ENCODE peak calls at places on chromosome 21, in five cellular contexts. A is testis, E is endothelial cell of umbilical vein, F is heart left ventricle, Y is suprapubic skin. U is an unnamed sample.

GRCh38 chr21:45067462-45068285 is 6.7 kb upstream of the ADARB1 start:
- DNase-seq in A (no peak), E (no peak), F (no peak), Y (no peak), U (no peak)

GRCh38 chr21:29297483-29298347 is 1.0 kb upstream of the BACH1 start:
- DNase-seq in A (no peak), E (no peak), F (no peak), Y (no peak), U (no peak)

GRCh38 chr21:27425172-27425571 is 458.3 kb upstream of the ADAMTS5 start:
- DNase-seq in A (no peak), E (no peak), F (no peak), Y (no peak), U (no peak)

GRCh38 chr21:35217504-35218060 is 168.5 kb upstream of the RUNX1 start:
- DNase-seq in A (no peak), E (no peak), F (no peak), Y (no peak), U (no peak)

GRCh38 chr21:44054710-44055109 is 42.6 kb downstream of the TRAPPC10 start:
- DNase-seq in A (peak), E (no peak), F (no peak), Y (no peak), U (no peak)

GRCh38 chr21:45153358-45154318 is 79.3 kb downstream of the ADARB1 start:
- DNase-seq in A (peak), E (no peak), F (no peak), Y (no peak), U (peak)

GRCh38 chr21:25639922-25640670 is 1.0 kb downstream of the JAM2 start:
- DNase-seq in A (peak), E (peak), F (peak), Y (peak), U (no peak)

GRCh38 chr21:16250282-16250681 is 520.5 kb downstream of the USP25 start:
- DNase-seq in A (no peak), E (no peak), F (no peak), Y (no peak), U (no peak)

GRCh38 chr21:26982767-26983166 is 15.9 kb upstream of the ADAMTS5 start:
- DNase-seq in A (no peak), E (no peak), F (no peak), Y (no peak), U (no peak)

GRCh38 chr21:16082038-16082816 is 352.4 kb downstream of the USP25 start:
- DNase-seq in A (no peak), E (peak), F (no peak), Y (no peak), U (no peak)

GRCh38 chr21:45299864-45300785 is 12.4 kb upstream of the POFUT2 start:
- DNase-seq in A (no peak), E (no peak), F (peak), Y (peak), U (no peak)

GRCh38 chr21:41428311-41428710 is 2.3 kb downstream of the MX1 start:
- DNase-seq in A (peak), E (no peak), F (no peak), Y (no peak), U (no peak)

GRCh38 chr21:16086121-16086520 is 356.3 kb downstream of the USP25 start:
- DNase-seq in A (no peak), E (no peak), F (no peak), Y (no peak), U (no peak)

GRCh38 chr21:17454315-17455027 is 58.4 kb upstream of the CXADR start:
- DNase-seq in A (peak), E (peak), F (no peak), Y (peak), U (no peak)

GRCh38 chr21:26795866-26796329 is 49.3 kb downstream of the ADAMTS1 start:
- DNase-seq in A (peak), E (peak), F (peak), Y (no peak), U (no peak)

GRCh38 chr21:17590443-17590842 is 22.3 kb downstream of the BTG3 start:
- DNase-seq in A (no peak), E (no peak), F (no peak), Y (no peak), U (no peak)

GRCh38 chr21:22791986-22792560 is 1793.9 kb downstream of the NCAM2 start:
- DNase-seq in A (peak), E (peak), F (no peak), Y (no peak), U (no peak)

GRCh38 chr21:27425574-27425973 is 458.7 kb upstream of the ADAMTS5 start:
- DNase-seq in A (no peak), E (no peak), F (no peak), Y (no peak), U (no peak)

GRCh38 chr21:43639470-43640178 is 19.7 kb downstream of the HSF2BP start:
- DNase-seq in A (no peak), E (no peak), F (no peak), Y (no peak), U (no peak)

GRCh38 chr21:15421521-15421920 is 308.3 kb upstream of the USP25 start:
- DNase-seq in A (no peak), E (no peak), F (no peak), Y (no peak), U (no peak)

GRCh38 chr21:26958792-26959191 is 8.1 kb downstream of the ADAMTS5 start:
- DNase-seq in A (no peak), E (no peak), F (peak), Y (no peak), U (no peak)

GRCh38 chr21:21387891-21388290 is 389.7 kb downstream of the NCAM2 start:
- DNase-seq in A (no peak), E (no peak), F (no peak), Y (no peak), U (no peak)

GRCh38 chr21:22575165-22575584 is 1577.0 kb downstream of the NCAM2 start:
- DNase-seq in A (peak), E (peak), F (no peak), Y (no peak), U (no peak)

GRCh38 chr21:43909736-43910455 is 44.9 kb downstream of the AGPAT3 start:
- DNase-seq in A (no peak), E (no peak), F (no peak), Y (no peak), U (no peak)

GRCh38 chr21:15788847-15789548 is 59.2 kb downstream of the USP25 start:
- DNase-seq in A (no peak), E (peak), F (no peak), Y (no peak), U (no peak)

GRCh38 chr21:20270365-20271055 is 727.7 kb upstream of the NCAM2 start:
- DNase-seq in A (no peak), E (no peak), F (no peak), Y (no peak), U (no peak)

GRCh38 chr21:45076245-45076661 is 1.9 kb downstream of the ADARB1 start:
- DNase-seq in A (no peak), E (no peak), F (no peak), Y (no peak), U (no peak)

GRCh38 chr21:15190412-15190811 is 125.6 kb upstream of the NRIP1 start:
- DNase-seq in A (no peak), E (no peak), F (no peak), Y (no peak), U (no peak)

GRCh38 chr21:34807146-34807880 is 138.5 kb downstream of the CLIC6 start:
- DNase-seq in A (no peak), E (peak), F (no peak), Y (peak), U (peak)

GRCh38 chr21:37548521-37548981 is 182.0 kb downstream of the DYRK1A start:
- DNase-seq in A (no peak), E (peak), F (no peak), Y (no peak), U (peak)

GRCh38 chr21:37546949-37547614 is 180.5 kb downstream of the DYRK1A start:
- DNase-seq in A (no peak), E (peak), F (no peak), Y (peak), U (no peak)

GRCh38 chr21:37542512-37542911 is 175.9 kb downstream of the DYRK1A start:
- DNase-seq in A (no peak), E (no peak), F (no peak), Y (no peak), U (no peak)

GRCh38 chr21:37547615-37547975 is 181.0 kb downstream of the DYRK1A start:
- DNase-seq in A (no peak), E (peak), F (no peak), Y (no peak), U (no peak)

GRCh38 chr21:37546299-37546908 is 179.8 kb downstream of the DYRK1A start:
- DNase-seq in A (no peak), E (no peak), F (no peak), Y (peak), U (no peak)
- TF ChIP-seq CTCF in A (no peak), E (no peak), F (no peak), Y (no peak), U (no peak)

DNA sequence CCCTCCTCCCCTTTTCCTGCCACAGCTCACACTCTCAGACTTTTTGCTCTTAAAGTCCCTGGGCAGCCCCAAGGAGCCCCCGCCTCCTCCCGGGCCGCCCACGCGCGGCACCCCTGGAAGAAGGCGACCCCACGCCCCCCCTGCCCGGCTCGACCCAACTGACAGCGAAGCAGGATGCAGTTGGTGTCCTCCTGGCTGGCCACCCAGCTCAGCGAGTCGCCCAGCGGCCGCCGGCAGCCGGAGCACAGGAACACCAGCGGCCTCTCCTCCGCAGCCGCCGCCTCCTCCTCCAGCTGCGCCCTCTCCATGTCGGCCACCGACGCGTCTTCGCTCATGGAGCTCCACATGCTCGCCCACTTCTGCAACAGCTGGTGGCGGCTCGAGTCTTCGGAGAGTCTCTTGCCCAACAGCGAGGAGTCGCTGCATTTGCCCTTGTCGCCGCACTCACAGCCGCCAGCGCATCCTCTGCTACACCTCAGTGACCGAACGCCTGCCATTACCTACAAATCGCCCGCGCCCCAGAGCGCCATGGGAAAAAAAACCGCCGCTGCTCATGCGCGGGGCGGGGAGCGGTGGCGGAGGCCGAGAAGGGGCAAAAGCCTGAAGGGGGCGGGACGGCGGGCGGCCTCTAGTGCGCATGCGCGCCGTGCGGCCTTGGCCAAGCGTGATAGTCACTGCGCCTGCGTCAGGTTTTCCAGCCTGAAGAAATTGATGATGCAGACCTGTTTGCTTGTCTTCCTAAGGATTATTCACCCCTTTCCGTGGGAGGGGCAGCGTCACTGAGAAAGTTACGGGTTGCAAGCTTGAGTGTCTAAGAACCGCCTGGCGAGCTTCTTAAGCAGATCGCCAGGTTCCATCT is at the start of gene MIS18A:
- DNase-seq in A (peak), E (peak), F (peak), Y (peak), U (peak)
- TF ChIP-seq POLR2A in A (no peak), E (peak), F (no peak), Y (no peak), U (peak)

DNA sequence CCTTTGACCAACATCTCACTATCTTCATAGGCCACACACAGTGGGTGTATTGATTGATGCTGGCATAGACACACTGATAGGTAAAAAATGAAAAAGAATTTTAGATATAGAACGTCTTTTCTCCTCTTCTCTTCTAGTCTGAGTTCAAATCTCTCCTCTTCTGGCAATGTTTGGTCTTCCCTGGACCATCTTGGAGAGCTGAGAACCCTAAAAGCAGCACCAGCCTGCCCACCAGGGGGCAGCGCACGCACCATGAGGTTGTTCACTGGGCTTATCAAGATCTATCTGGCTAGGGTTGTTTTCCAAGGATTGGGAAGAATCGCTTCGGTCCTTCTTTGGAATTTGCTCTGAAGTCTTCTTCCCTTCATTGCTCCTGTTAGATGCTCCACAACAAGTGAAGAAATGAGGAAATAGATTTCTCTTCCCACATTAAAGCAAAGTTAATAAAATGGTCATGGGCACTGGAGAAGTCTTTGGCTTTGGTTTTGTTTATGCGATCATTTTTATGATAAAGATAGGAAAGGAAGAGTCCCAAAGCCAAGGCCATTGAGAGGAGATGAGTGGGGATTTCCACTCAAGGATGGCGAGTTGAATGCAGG is 104.0 kb upstream of the OLIG2 start:
- DNase-seq in A (peak), E (peak), F (no peak), Y (no peak), U (no peak)
- TF ChIP-seq CTCF in A (peak), E (peak), F (peak), Y (no peak), U (no peak)

GRCh38 chr21:46347791-46348381 is 23.9 kb downstream of the PCNT start:
- DNase-seq in A (no peak), E (no peak), F (peak), Y (no peak), U (no peak)
- TF ChIP-seq POLR2A in A (no peak), E (no peak), F (no peak), Y (no peak), U (no peak)

DNA sequence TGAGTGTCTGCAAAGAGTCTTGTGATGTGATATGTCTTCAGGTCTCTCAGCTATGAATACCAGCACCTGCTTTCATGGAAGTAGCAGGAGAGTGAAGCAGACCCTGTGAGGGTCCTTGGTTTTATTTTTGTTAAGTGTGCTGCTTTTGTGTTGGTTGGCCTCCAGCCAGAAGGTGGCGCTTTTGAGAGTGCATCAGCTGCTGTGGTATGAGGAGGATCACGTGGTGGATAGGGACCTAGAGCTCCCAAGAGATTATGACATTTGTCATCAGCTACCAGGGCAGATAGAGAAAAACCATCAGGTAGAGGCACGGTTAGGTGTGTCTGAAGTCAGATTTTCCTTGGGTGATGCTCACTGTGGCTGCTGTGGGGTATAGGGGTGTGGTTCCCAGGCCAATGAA is 1232.1 kb downstream of the MRPL39 start:
- DNase-seq in A (peak), E (no peak), F (no peak), Y (no peak), U (no peak)
- TF ChIP-seq CTCF in A (no peak), E (no peak), F (no peak), Y (no peak), U (no peak)

DNA sequence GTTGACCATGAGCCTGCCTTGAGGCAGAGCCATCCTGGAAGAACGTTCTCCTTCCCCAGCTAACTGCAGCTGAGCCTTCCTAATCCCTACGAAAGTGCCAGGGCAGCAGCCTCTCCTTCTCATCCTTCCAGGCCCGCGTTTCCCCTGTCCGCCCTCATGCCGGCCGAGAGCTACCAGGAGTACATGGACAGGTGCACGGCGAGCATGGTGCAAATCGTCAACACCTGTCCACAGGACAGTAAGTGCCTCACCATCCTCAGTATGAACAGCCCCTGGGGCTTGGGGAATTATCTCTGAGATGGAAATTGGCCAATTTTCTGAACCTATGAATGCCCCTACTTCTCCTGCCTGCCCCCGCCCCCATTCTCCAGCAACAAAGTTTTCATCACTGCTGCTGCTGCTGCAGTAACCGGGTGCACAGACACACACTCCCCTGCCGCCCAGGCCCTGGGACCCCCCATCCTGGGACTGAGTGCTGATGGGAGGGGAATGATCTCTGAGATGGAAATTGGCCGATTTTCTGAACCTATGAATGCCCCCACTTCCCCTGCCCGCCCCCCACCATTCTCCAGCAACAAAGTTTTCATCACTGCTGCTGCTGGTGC is 39.6 kb downstream of the UBASH3A start:
- DNase-seq in A (no peak), E (no peak), F (no peak), Y (no peak), U (no peak)
- TF ChIP-seq POLR2A in A (no peak), E (no peak), F (no peak), Y (no peak), U (no peak)

GRCh38 chr21:36609654-36610053 is 89.3 kb upstream of the SIM2 start:
- DNase-seq in A (no peak), E (no peak), F (no peak), Y (no peak), U (no peak)

GRCh38 chr21:36610201-36610600 is 88.7 kb upstream of the SIM2 start:
- DNase-seq in A (no peak), E (peak), F (no peak), Y (no peak), U (no peak)

GRCh38 chr21:36613064-36613463 is 85.9 kb upstream of the SIM2 start:
- DNase-seq in A (no peak), E (no peak), F (no peak), Y (no peak), U (no peak)

GRCh38 chr21:36613554-36613953 is 85.4 kb upstream of the SIM2 start:
- DNase-seq in A (no peak), E (no peak), F (no peak), Y (no peak), U (no peak)

DNA sequence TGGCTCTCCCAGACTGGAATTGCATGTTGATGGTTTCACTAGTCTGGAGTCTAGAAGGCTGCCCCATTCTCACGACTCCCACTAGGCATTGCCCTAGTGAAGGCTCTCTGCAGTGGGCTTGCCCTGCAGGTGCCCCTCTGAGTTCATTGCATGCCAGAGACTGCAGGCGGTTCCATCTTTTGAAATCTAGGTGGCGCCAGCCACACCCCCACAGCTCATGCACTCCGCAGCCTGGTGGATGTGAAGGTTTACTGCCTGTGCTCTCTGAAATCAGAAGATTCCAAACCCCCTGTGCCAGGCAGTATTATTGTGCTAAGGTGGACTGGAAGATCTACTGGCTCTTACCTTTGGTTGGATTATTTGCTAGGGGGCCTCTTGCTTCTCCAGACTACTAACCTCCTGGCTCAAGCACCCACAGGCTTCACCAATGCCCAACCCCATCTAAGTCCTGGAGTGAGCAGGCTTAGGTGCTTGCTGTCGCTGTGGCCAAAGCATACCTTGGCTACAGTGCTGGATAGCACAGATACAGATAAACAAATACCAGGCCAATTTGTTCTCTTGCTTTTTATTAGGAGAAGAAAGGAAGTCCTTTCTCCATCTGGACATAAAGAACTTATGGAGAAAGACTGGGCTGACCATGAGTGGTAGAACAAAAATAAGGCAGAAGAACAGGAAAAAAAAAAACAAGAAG is 83.5 kb upstream of the SIM2 start:
- DNase-seq in A (no peak), E (no peak), F (no peak), Y (no peak), U (no peak)
- TF ChIP-seq CTCF in A (no peak), E (peak), F (no peak), Y (no peak), U (no peak)

DNA sequence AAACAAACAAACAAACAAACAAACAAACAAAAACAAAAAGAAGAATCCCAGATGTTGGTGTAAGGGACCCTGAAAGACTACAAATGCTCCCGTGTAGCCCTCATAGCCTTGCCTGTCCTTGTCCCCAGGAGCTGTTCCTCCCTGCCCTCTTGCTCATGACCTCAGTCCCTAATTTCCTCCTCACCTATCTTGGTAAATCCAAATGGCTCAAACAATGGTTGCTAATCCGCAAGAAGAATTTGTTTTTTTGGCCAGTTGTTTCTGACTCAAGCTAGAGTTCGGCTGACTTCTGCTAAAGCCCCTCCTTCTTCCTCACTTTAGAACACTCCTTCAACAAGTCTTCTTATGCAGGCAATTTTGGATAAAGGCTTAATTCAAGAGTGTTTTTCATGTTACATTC is 15.6 kb downstream of the LCA5L start:
- DNase-seq in A (no peak), E (no peak), F (no peak), Y (no peak), U (no peak)
- TF ChIP-seq POLR2A in A (no peak), E (no peak), F (no peak), Y (no peak), U (no peak)